ENCODE peak calls at places on chromosomes 7 and 10, in eight cellular contexts. P is RCC 7860; X is G401; H is SIG-M5; K is M059J; C is activated T-helper 1 cell treated with anti-CD3 and anti-CD28 coated beads, Interleukin-2, amount 50 U/mL, for 16 hours; I is AG04449; G is SW480. B is an unnamed sample.

GRCh38 chr10:97127960-97128850 is 57.6 kb downstream of the SLIT1 start:
- DNase-seq in X (peak; percentile 41), P (no peak), K (peak; percentile 5), G (no peak), I (no peak), C (no peak), H (no peak), B (no peak)

GRCh38 chr7:45574521-45575500 is 643 bp downstream of the ADCY1 start:
- DNase-seq in I (no peak), P (no peak), X (peak; percentile 61), H (no peak), G (no peak), C (no peak), K (peak; percentile 27), B (no peak)

GRCh38 chr10:974038-974784 is 14.0 kb upstream of the GTPBP4 start:
- DNase-seq in I (no peak), C (no peak), X (no peak), G (no peak), K (no peak), P (peak; percentile 92), H (no peak), B (no peak)

GRCh38 chr10:94205370-94205930 is 157.3 kb downstream of the NOC3L start:
- DNase-seq in P (no peak), C (no peak), G (no peak), H (no peak), X (no peak), I (no peak), K (peak; percentile 48), B (no peak)

GRCh38 chr7:30984359-30985107 is 20.8 kb downstream of the GHRHR start:
- DNase-seq in P (no peak), C (no peak), G (peak; percentile 87), X (peak; percentile 49), H (no peak), K (peak; percentile 79), I (no peak), B (no peak)

GRCh38 chr7:139654270-139655181 is 123.3 kb downstream of the HIPK2 start:
- DNase-seq in X (no peak), I (no peak), G (no peak), H (no peak), C (no peak), P (no peak), K (no peak), B (no peak)

GRCh38 chr10:27911645-27912044 is 87.2 kb downstream of the ODAD2 start:
- DNase-seq in X (no peak), G (no peak), C (no peak), H (no peak), K (no peak), I (no peak), P (no peak), B (no peak)

GRCh38 chr10:102648269-102648888 is 4.1 kb downstream of the TRIM8 start:
- DNase-seq in K (no peak), X (no peak), G (no peak), H (no peak), I (no peak), P (no peak), C (no peak), B (no peak)

GRCh38 chr7:1539346-1540321 is 9.1 kb downstream of the MAFK start:
- DNase-seq in G (peak; percentile 42), I (no peak), C (no peak), X (no peak), K (no peak), H (no peak), P (no peak), B (no peak)

GRCh38 chr10:35822316-35822715 is 180.2 kb upstream of the FZD8 start:
- DNase-seq in P (peak; percentile 52), H (no peak), C (no peak), I (peak; percentile 12), G (no peak), X (peak; percentile 70), K (peak; percentile 26), B (no peak)

GRCh38 chr10:119502214-119502613 is 40.3 kb downstream of the RGS10 start:
- DNase-seq in X (no peak), G (no peak), C (peak; percentile 77), H (no peak), I (no peak), K (no peak), P (no peak), B (no peak)

GRCh38 chr10:86840498-86840897 is 84.1 kb downstream of the BMPR1A start:
- DNase-seq in C (no peak), H (no peak), G (no peak), K (no peak), X (no peak), I (no peak), P (no peak), B (no peak)

GRCh38 chr7:47970750-47971149 is 8.7 kb downstream of the HUS1 start:
- DNase-seq in G (no peak), I (no peak), P (no peak), X (no peak), H (no peak), C (no peak), K (no peak), B (no peak)

GRCh38 chr7:42065942-42066341 is 171.1 kb downstream of the GLI3 start:
- DNase-seq in X (peak; percentile 11), C (no peak), P (no peak), K (peak; percentile 79), H (no peak), I (no peak), G (no peak), B (no peak)

GRCh38 chr7:90988996-90989765 is 275.1 kb upstream of the FZD1 start:
- DNase-seq in K (no peak), C (no peak), P (no peak), G (no peak), I (no peak), H (no peak), X (no peak), B (no peak)

GRCh38 chr7:151725844-151726770 is 150.8 kb downstream of the PRKAG2 start:
- DNase-seq in C (no peak), I (no peak), H (no peak), G (no peak), X (peak; percentile 81), K (peak; percentile 68), P (no peak), B (no peak)

GRCh38 chr10:119242191-119242590 is 34.8 kb downstream of the GRK5 start:
- DNase-seq in X (peak; percentile 25), C (no peak), K (no peak), H (no peak), G (no peak), I (no peak), P (no peak), B (no peak)

GRCh38 chr10:116669832-116670644 is 49.3 kb downstream of the PNLIPRP2 start:
- DNase-seq in K (no peak), X (no peak), P (no peak), H (no peak), C (no peak), I (no peak), G (peak; percentile 83), B (no peak)

GRCh38 chr7:75819711-75820110 is 6.1 kb upstream of the CCL24 start:
- DNase-seq in H (no peak), C (no peak), P (no peak), X (no peak), I (no peak), K (no peak), G (no peak), B (no peak)

GRCh38 chr7:157139142-157140117 is 704 bp downstream of the UBE3C start:
- DNase-seq in G (peak; percentile 26), X (peak; percentile 8), K (peak; percentile 50), I (no peak), H (no peak), C (peak; percentile 20), P (no peak), B (no peak)

GRCh38 chr7:17010637-17011300 is 129.0 kb upstream of the AGR3 start:
- DNase-seq in X (no peak), I (no peak), H (no peak), G (no peak), K (no peak), C (no peak), P (no peak), B (no peak)

GRCh38 chr7:19143930-19144574 is 1.2 kb downstream of the FERD3L start:
- DNase-seq in C (no peak), K (no peak), P (no peak), I (no peak), X (no peak), H (no peak), G (no peak), B (no peak)

GRCh38 chr7:155297517-155298287 is at the start of gene INSIG1:
- DNase-seq in X (peak; percentile 93), P (peak; percentile 89), C (peak; percentile 75), H (peak; percentile 8), G (peak; percentile 85), I (no peak), K (peak; percentile 91), B (peak; percentile 51)

GRCh38 chr10:6061056-6061455 is 1.1 kb downstream of the IL2RA start:
- DNase-seq in X (no peak), P (no peak), K (no peak), C (no peak), H (no peak), I (no peak), G (no peak), B (no peak)

GRCh38 chr7:55966851-55967250 is 2.5 kb downstream of the NIPSNAP2 start:
- DNase-seq in C (no peak), I (no peak), K (no peak), H (no peak), X (peak; percentile 69), P (no peak), G (no peak), B (no peak)

GRCh38 chr7:86939197-86939814 is 120.1 kb downstream of the ELAPOR2 start:
- DNase-seq in I (no peak), K (peak; percentile 64), C (no peak), P (peak; percentile 42), G (peak; percentile 88), H (no peak), X (peak; percentile 84), B (peak; percentile 20)

GRCh38 chr10:3750352-3750816 is 34.6 kb downstream of the KLF6 start:
- DNase-seq in P (no peak), G (no peak), I (no peak), X (no peak), K (no peak), H (no peak), C (no peak), B (no peak)

GRCh38 chr10:60575105-60575504 is 185.4 kb upstream of the ANK3 start:
- DNase-seq in C (no peak), K (no peak), X (no peak), G (no peak), H (no peak), I (no peak), P (no peak), B (no peak)

GRCh38 chr7:120052884-120053382 is 220.0 kb upstream of the KCND2 start:
- DNase-seq in C (no peak), G (no peak), H (no peak), P (peak; percentile 50), X (no peak), K (peak; percentile 72), I (peak; percentile 33), B (peak; percentile 41)

GRCh38 chr7:75572396-75572795 is 80.3 kb downstream of the SPDYE5 start:
- DNase-seq in X (peak; percentile 3), C (no peak), I (no peak), H (no peak), P (no peak), K (no peak), G (no peak), B (no peak)

GRCh38 chr7:150856303-150857275 is 4.3 kb downstream of the AOC1 start:
- DNase-seq in G (no peak), P (no peak), X (no peak), K (no peak), C (no peak), H (no peak), I (no peak), B (no peak)

GRCh38 chr10:114957673-114958072 is 19.7 kb downstream of the TRUB1 start:
- DNase-seq in H (no peak), K (no peak), G (no peak), I (no peak), C (no peak), X (no peak), P (no peak), B (no peak)

GRCh38 chr7:117582219-117582704 is 102.4 kb downstream of the CFTR start:
- DNase-seq in C (no peak), K (peak; percentile 88), P (peak; percentile 72), I (peak; percentile 58), X (no peak), H (no peak), G (no peak), B (peak; percentile 79)

GRCh38 chr7:151806204-151806603 is 70.7 kb downstream of the PRKAG2 start:
- DNase-seq in C (no peak), I (no peak), H (no peak), K (peak; percentile 33), G (no peak), P (no peak), X (peak; percentile 62), B (no peak)

B was measured in BJ.